ENCODE peak calls at places on chromosomes 11 and 22, in ten cellular contexts. V, N, K, H, A, E, T, J, Y and Z are unnamed samples.

GRCh38 chr11:2466869-2467694 is 22.3 kb downstream of the KCNQ1 start:
- DNase-seq in V (no peak), N (peak), Y (no peak), A (peak), T (no peak), K (peak), H (no peak), E (no peak), J (peak), Z (no peak)

GRCh38 chr11:130726647-130727046 is 189.6 kb downstream of the SNX19 start:
- DNase-seq in K (no peak), Y (no peak), A (no peak), H (no peak), E (no peak), N (no peak), V (no peak), J (no peak), T (no peak), Z (no peak)

GRCh38 chr11:125517116-125517804 is 21.2 kb upstream of the FEZ1 start:
- DNase-seq in K (peak), T (peak), Y (peak), J (no peak), A (no peak), V (peak), N (no peak), E (no peak), H (peak), Z (no peak)

GRCh38 chr11:10305262-10305963 is 540 bp downstream of the ADM start:
- DNase-seq in V (peak), K (peak), A (peak), N (peak), T (no peak), E (no peak), J (peak), H (no peak), Y (peak), Z (no peak)

GRCh38 chr11:68933605-68934320 is 30.1 kb downstream of the IGHMBP2 start:
- DNase-seq in J (no peak), H (no peak), T (no peak), K (no peak), Y (no peak), V (no peak), A (no peak), N (no peak), E (no peak), Z (no peak)

GRCh38 chr11:86440305-86440716 is 65.6 kb downstream of the CCDC81 start:
- DNase-seq in E (no peak), Y (peak), K (no peak), T (no peak), A (peak), H (peak), N (no peak), J (no peak), V (no peak), Z (no peak)

GRCh38 chr11:31236052-31236652 is 133.4 kb downstream of the DCDC1 start:
- DNase-seq in H (peak), T (no peak), A (no peak), K (peak), E (no peak), N (no peak), Y (no peak), V (no peak), J (no peak), Z (no peak)

GRCh38 chr11:72643547-72643946 is 30.7 kb downstream of the PDE2A start:
- DNase-seq in A (peak), K (no peak), J (no peak), V (no peak), E (no peak), Y (no peak), H (peak), N (no peak), T (peak), Z (no peak)

GRCh38 chr11:110026823-110027626 is 66.2 kb upstream of the ZC3H12C start:
- DNase-seq in J (no peak), V (no peak), A (no peak), E (no peak), Y (peak), N (no peak), K (no peak), T (no peak), H (no peak), Z (no peak)

GRCh38 chr11:10158461-10158860 is 135.6 kb downstream of the SBF2 start:
- DNase-seq in N (no peak), J (no peak), Y (peak), E (no peak), V (no peak), T (no peak), H (no peak), K (no peak), A (no peak), Z (no peak)

GRCh38 chr22:38314992-38315800 is 2.0 kb downstream of the CSNK1E start:
- DNase-seq in Y (peak), V (no peak), J (no peak), H (no peak), E (no peak), N (no peak), T (no peak), A (peak), K (peak), Z (no peak)

GRCh38 chr11:793556-793955 is 3.7 kb upstream of the CEND1 start:
- DNase-seq in N (no peak), E (no peak), T (no peak), H (no peak), V (no peak), Y (no peak), J (no peak), K (no peak), A (no peak), Z (no peak)

GRCh38 chr22:39282642-39283311 is 36.6 kb downstream of the RPL3 start:
- DNase-seq in H (no peak), Y (no peak), V (no peak), T (no peak), N (no peak), K (no peak), E (no peak), A (no peak), J (no peak), Z (no peak)

GRCh38 chr22:30998329-30998728 is 29.3 kb downstream of the TUG1 start:
- DNase-seq in A (no peak), E (no peak), V (no peak), T (no peak), H (no peak), K (no peak), N (no peak), Y (no peak), J (no peak), Z (no peak)